ENCODE peak calls at places on chromosomes 13 and 19, in six cellular contexts. U is thoracic aorta, R is colonic mucosa, T is lower leg skin, L is dorsolateral prefrontal cortex, H is GM06990. B is an unnamed sample.

GRCh38 chr13:99382428-99383133 is 75.4 kb upstream of the GPR183 start:
- DNase-seq in U (no peak), R (peak; percentile 45), T (peak; percentile 14), L (no peak), H (no peak), B (no peak)

GRCh38 chr13:45333973-45334922 is 6.7 kb downstream of the TPT1 start:
- DNase-seq in U (no peak), R (no peak), T (no peak), L (no peak), H (no peak), B (no peak)

GRCh38 chr13:113547248-113547971 is 37.1 kb upstream of the TFDP1 start:
- DNase-seq in U (no peak), R (peak; percentile 16), T (no peak), L (no peak), H (no peak), B (no peak)

GRCh38 chr19:34936184-34936583 is 9.5 kb downstream of the ZNF30 start:
- DNase-seq in U (no peak), R (no peak), T (no peak), L (no peak), H (no peak), B (no peak)

GRCh38 chr13:27967736-27968315 is 1.3 kb downstream of the CDX2 start:
- DNase-seq in U (no peak), R (no peak), T (no peak), L (no peak), H (no peak), B (no peak)

GRCh38 chr19:54952591-54953344 is 5.4 kb upstream of the NLRP7 start:
- DNase-seq in U (no peak), R (no peak), T (no peak), L (peak; percentile 56), H (no peak), B (no peak)

GRCh38 chr19:17424743-17425365 is 5.0 kb downstream of the MVB12A start:
- DNase-seq in U (no peak), R (peak; percentile 26), T (no peak), L (peak; percentile 69), H (peak; percentile 59), B (no peak)

GRCh38 chr19:41206926-41207750 is 11.9 kb upstream of the AXL start:
- DNase-seq in U (peak; percentile 62), R (peak; percentile 43), T (peak; percentile 84), L (no peak), H (no peak), B (no peak)

GRCh38 chr19:58557253-58558065 is 952 bp downstream of the UBE2M start:
- DNase-seq in U (no peak), R (peak; percentile 24), T (no peak), L (no peak), H (no peak), B (no peak)

GRCh38 chr19:5873617-5874199 is 3.4 kb upstream of the FUT5 start:
- DNase-seq in U (no peak), R (no peak), T (no peak), L (no peak), H (no peak), B (no peak)

GRCh38 chr19:14091086-14091884 is 734 bp upstream of the SAMD1 start:
- DNase-seq in U (no peak), R (peak; percentile 84), T (peak; percentile 55), L (peak; percentile 77), H (peak; percentile 84), B (no peak)

GRCh38 chr13:63107163-63107935 is 1691.7 kb upstream of the PCDH20 start:
- DNase-seq in U (no peak), R (no peak), T (no peak), L (no peak), H (no peak), B (no peak)

GRCh38 chr19:16897572-16898056 is 8.8 kb downstream of the F2RL3 start:
- DNase-seq in U (no peak), R (no peak), T (no peak), L (no peak), H (no peak), B (no peak)

GRCh38 chr19:46761418-46761831 is 15.2 kb upstream of the STRN4 start:
- DNase-seq in U (no peak), R (no peak), T (no peak), L (no peak), H (no peak), B (no peak)

GRCh38 chr19:38695832-38696732 is 48.2 kb downstream of the CAPN12 start:
- DNase-seq in U (no peak), R (no peak), T (no peak), L (no peak), H (no peak), B (no peak)

GRCh38 chr19:55679343-55680257 is 4.6 kb downstream of the EPN1 start:
- DNase-seq in U (no peak), R (no peak), T (no peak), L (no peak), H (peak; percentile 17), B (no peak)

GRCh38 chr19:18234194-18234593 is 8.0 kb upstream of the PDE4C start:
- DNase-seq in U (no peak), R (no peak), T (no peak), L (no peak), H (no peak), B (no peak)

GRCh38 chr13:57843555-57843954 is 212.0 kb downstream of the PCDH17 start:
- DNase-seq in U (no peak), R (no peak), T (no peak), L (no peak), H (no peak), B (no peak)

GRCh38 chr13:76314495-76314894 is 571.7 kb downstream of the KCTD12 start:
- DNase-seq in U (no peak), R (no peak), T (no peak), L (no peak), H (no peak), B (no peak)

GRCh38 chr13:21333186-21333585 is 125.9 kb downstream of the ZDHHC20 start:
- DNase-seq in U (no peak), R (no peak), T (no peak), L (no peak), H (no peak), B (no peak)

GRCh38 chr13:30346159-30346788 is 38.9 kb upstream of the KATNAL1 start:
- DNase-seq in U (no peak), R (peak; percentile 34), T (no peak), L (no peak), H (peak; percentile 37), B (no peak)

GRCh38 chr13:97116754-97117153 is 105.4 kb upstream of the MBNL2 start:
- DNase-seq in U (no peak), R (no peak), T (no peak), L (no peak), H (no peak), B (peak; percentile 64)

GRCh38 chr19:18488403-18488723 is 33.5 kb downstream of the ELL start:
- DNase-seq in U (no peak), R (no peak), T (no peak), L (no peak), H (no peak), B (no peak)

GRCh38 chr13:40974460-40975407 is 44.4 kb downstream of the ELF1 start:
- DNase-seq in U (no peak), R (peak; percentile 55), T (no peak), L (no peak), H (no peak), B (no peak)

GRCh38 chr13:49367640-49368431 is 76.0 kb downstream of the CAB39L start:
- DNase-seq in U (no peak), R (no peak), T (no peak), L (no peak), H (no peak), B (no peak)

GRCh38 chr19:29666634-29667389 is 1.6 kb downstream of the PLEKHF1 start:
- DNase-seq in U (no peak), R (peak; percentile 58), T (peak; percentile 68), L (no peak), H (no peak), B (no peak)
- TF ChIP-seq CTCF in U (no peak), R (no peak), T (no peak), L (no peak), H (peak; percentile 2), B (no peak)

GRCh38 chr13:35471466-35472307 is 4.8 kb downstream of the MAB21L1 start:
- DNase-seq in U (no peak), R (no peak), T (no peak), L (no peak), H (no peak), B (no peak)
- H3K4me3 ChIP-seq in U (peak overlapping the region; percentile 69), R (no peak overlapping the region), T (no peak overlapping the region), L (peak overlapping the region; percentile 65), H (no peak overlapping the region), B (peak overlapping the region; percentile 96)

GRCh38 chr19:2722541-2723344 is 1.6 kb upstream of the DIRAS1 start:
- DNase-seq in U (peak; percentile 65), R (peak; percentile 32), T (no peak), L (peak; percentile 90), H (no peak), B (peak; percentile 58)

GRCh38 chr19:2723345-2723715 is 2.2 kb upstream of the DIRAS1 start:
- DNase-seq in U (no peak), R (no peak), T (no peak), L (no peak), H (no peak), B (no peak)

GRCh38 chr19:2726160-2726855 is 5.1 kb upstream of the DIRAS1 start:
- DNase-seq in U (no peak), R (no peak), T (no peak), L (no peak), H (no peak), B (no peak)

GRCh38 chr19:2723747-2724146 is 2.6 kb upstream of the DIRAS1 start:
- DNase-seq in U (no peak), R (no peak), T (no peak), L (no peak), H (no peak), B (no peak)

DNA sequence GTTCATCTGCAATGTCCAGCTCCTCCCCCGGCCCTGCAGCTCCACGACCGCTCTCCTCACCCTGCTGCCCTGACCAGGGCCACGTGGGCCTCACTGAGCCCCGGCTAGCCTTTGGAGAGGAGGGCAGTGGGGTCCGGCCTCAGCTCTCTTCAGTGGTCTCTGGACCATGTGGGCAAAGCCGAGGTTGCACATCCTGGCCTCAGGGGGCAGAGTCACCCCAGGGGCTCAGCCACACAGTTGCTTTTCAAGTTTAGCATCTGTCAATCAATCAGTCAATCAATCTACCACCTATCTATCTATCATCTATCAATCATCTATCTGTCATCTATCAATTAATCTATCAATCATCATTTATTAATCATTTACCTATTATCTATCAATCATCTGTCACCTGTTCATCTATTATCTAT is 3.0 kb upstream of the DIRAS1 start:
- DNase-seq in U (no peak), R (no peak), T (no peak), L (no peak), H (no peak), B (no peak)
- TF ChIP-seq CTCF in U (no peak), R (no peak), T (no peak), L (no peak), H (peak; percentile 23), B (peak; percentile 27)

GRCh38 chr13:79880820-79881219 is 399.9 kb downstream of the NDFIP2 start:
- DNase-seq in U (no peak), R (no peak), T (no peak), L (no peak), H (no peak), B (no peak)
- H3K4me3 ChIP-seq in U (no peak overlapping the region), R (no peak overlapping the region), T (no peak overlapping the region), L (no peak overlapping the region), H (no peak overlapping the region), B (no peak overlapping the region)